ENCODE peak calls at places on chromosomes 7 and 10, in four cellular contexts. E, I, U and G are unnamed samples.

GRCh38 chr7:39650676-39651075 is 27.3 kb downstream of the RALA start:
- DNase-seq in E (no peak), I (no peak), U (no peak), G (no peak)

GRCh38 chr10:71397340-71398212 is 856 bp downstream of the CDH23 start:
- DNase-seq in E (no peak), I (no peak), U (no peak), G (no peak)

GRCh38 chr10:80319725-80320290 is 30.4 kb upstream of the MAT1A start:
- DNase-seq in E (no peak), I (no peak), U (no peak), G (no peak)

GRCh38 chr10:49564461-49565009 is 25.6 kb upstream of the ERCC6 start:
- DNase-seq in E (no peak), I (no peak), U (no peak), G (no peak)

GRCh38 chr7:47941136-47941844 is 7.0 kb downstream of the PKD1L1 start:
- DNase-seq in E (peak; percentile 83), I (peak; percentile 65), U (no peak), G (no peak)

GRCh38 chr10:50447691-50448090 is 176.1 kb downstream of the SGMS1 start:
- DNase-seq in E (no peak), I (no peak), U (no peak), G (no peak)

GRCh38 chr10:8835453-8836167 is 781.1 kb downstream of the GATA3 start:
- DNase-seq in E (no peak), I (no peak), U (no peak), G (no peak)

GRCh38 chr7:82605247-82605864 is 161.8 kb upstream of the CACNA2D1 start:
- DNase-seq in E (peak; percentile 44), I (peak; percentile 25), U (no peak), G (no peak)

GRCh38 chr10:92125169-92125543 is 165.7 kb downstream of the CPEB3 start:
- DNase-seq in E (no peak), I (no peak), U (no peak), G (no peak)

GRCh38 chr7:45597286-45597984 is 23.3 kb downstream of the ADCY1 start:
- DNase-seq in E (no peak), I (no peak), U (no peak), G (no peak)

GRCh38 chr7:108459922-108460551 is 3.8 kb upstream of the NRCAM start:
- DNase-seq in E (peak; percentile 53), I (peak; percentile 4), U (no peak), G (no peak)

GRCh38 chr10:78543026-78543748 is 509.5 kb downstream of the RPS24 start:
- DNase-seq in E (no peak), I (no peak), U (no peak), G (no peak)

GRCh38 chr10:78972160-78972946 is 96.4 kb upstream of the ZMIZ1 start:
- DNase-seq in E (peak; percentile 92), I (peak; percentile 95), U (peak; percentile 59), G (no peak)

GRCh38 chr7:22572937-22573336 is 72.9 kb upstream of the STEAP1B start:
- DNase-seq in E (peak; percentile 99), I (peak; percentile 75), U (no peak), G (no peak)

GRCh38 chr10:132394936-132395703 is 1.9 kb upstream of the PWWP2B start:
- DNase-seq in E (no peak), I (no peak), U (no peak), G (no peak)

GRCh38 chr10:117536359-117536861 is 6.1 kb upstream of the EMX2 start:
- DNase-seq in E (no peak), I (no peak), U (no peak), G (no peak)

GRCh38 chr7:148894596-148894995 is 10.5 kb upstream of the EZH2 start:
- DNase-seq in E (no peak), I (no peak), U (no peak), G (no peak)

GRCh38 chr10:122276611-122277205 is 5.6 kb downstream of the BTBD16 start:
- DNase-seq in E (peak; percentile 69), I (no peak), U (no peak), G (no peak)

GRCh38 chr7:140230517-140230861 is 53.7 kb upstream of the KDM7A start:
- DNase-seq in E (peak; percentile 39), I (no peak), U (peak; percentile 75), G (no peak)

GRCh38 chr10:110042181-110042580 is 34.4 kb downstream of the ADD3 start:
- DNase-seq in E (peak; percentile 92), I (no peak), U (no peak), G (no peak)

GRCh38 chr10:11798862-11799735 is 24.1 kb upstream of the PROSER2 start:
- DNase-seq in E (peak; percentile 81), I (no peak), U (no peak), G (no peak)

GRCh38 chr7:108171164-108171563 is 41.0 kb upstream of the LAMB4 start:
- DNase-seq in E (no peak), I (no peak), U (no peak), G (no peak)

GRCh38 chr10:58965855-58966254 is 210.6 kb upstream of the PHYHIPL start:
- DNase-seq in E (no peak), I (no peak), U (no peak), G (no peak)

GRCh38 chr7:26618898-26619297 is 245.5 kb downstream of the SKAP2 start:
- DNase-seq in E (no peak), I (no peak), U (no peak), G (no peak)

GRCh38 chr7:116271980-116272886 is 61.9 kb downstream of the TES start:
- DNase-seq in E (peak; percentile 95), I (peak; percentile 81), U (peak; percentile 21), G (no peak)

GRCh38 chr10:113712024-113712423 is 32.3 kb downstream of the CASP7 start:
- DNase-seq in E (no peak), I (no peak), U (no peak), G (no peak)

GRCh38 chr10:82934947-82935346 is 1060.0 kb downstream of the NRG3 start:
- DNase-seq in E (no peak), I (no peak), U (no peak), G (no peak)

GRCh38 chr7:70694357-70694908 is 437.5 kb upstream of the GALNT17 start:
- DNase-seq in E (peak; percentile 56), I (no peak), U (peak; percentile 48), G (no peak)

GRCh38 chr10:114304566-114305421 is 65.7 kb downstream of the VWA2 start:
- DNase-seq in E (no peak), I (no peak), U (peak; percentile 62), G (peak; percentile 86)

GRCh38 chr10:118953598-118953997 is 75.9 kb upstream of the NANOS1 start:
- DNase-seq in E (peak; percentile 9), I (no peak), U (no peak), G (no peak)

GRCh38 chr7:22418251-22419046 is 61.5 kb upstream of the RAPGEF5 start:
- DNase-seq in E (no peak), I (no peak), U (no peak), G (no peak)

GRCh38 chr7:149147072-149147729 is at the start of gene ZNF398:
- DNase-seq in E (peak; percentile 83), I (peak; percentile 88), U (peak; percentile 79), G (peak; percentile 89)

GRCh38 chr7:142409471-142409870 is 151.6 kb upstream of the PRSS58 start:
- DNase-seq in E (no peak), I (no peak), U (no peak), G (no peak)

GRCh38 chr7:43260980-43261878 is 148.8 kb downstream of the HECW1 start:
- DNase-seq in E (peak; percentile 88), I (peak; percentile 81), U (peak; percentile 71), G (peak; percentile 47)

GRCh38 chr7:149615690-149616270 is 118.2 kb upstream of the ZNF746 start:
- DNase-seq in E (no peak), I (no peak), U (no peak), G (no peak)

GRCh38 chr7:47722126-47722525 is 140.2 kb upstream of the TNS3 start:
- DNase-seq in E (no peak), I (no peak), U (no peak), G (no peak)